ENCODE peak calls at places on chromosome X, in eight cellular contexts. G, Y, B, X, F, O, M and U are unnamed samples. For H3K4me1 and H3K36me3, the result is how much of the 10 kb centered on the place peaks cover.

GRCh38 chrX:9873952-9874351 is 87.7 kb downstream of the SHROOM2 start:
- DNase-seq in Y (peak), B (no peak), M (peak), X (peak), G (no peak), F (peak), O (no peak), U (peak)

GRCh38 chrX:40544343-40545250 is 36.2 kb upstream of the ATP6AP2 start:
- DNase-seq in X (no peak), B (no peak), M (no peak), G (no peak), F (peak), O (no peak), Y (no peak), U (no peak)

GRCh38 chrX:11261260-11261659 is 32.0 kb upstream of the AMELX start:
- DNase-seq in O (no peak), X (no peak), G (no peak), Y (no peak), M (no peak), B (no peak), F (peak), U (peak)

GRCh38 chrX:129823115-129823514 is 20.6 kb downstream of the ZDHHC9 start:
- DNase-seq in F (peak), Y (no peak), M (peak), B (no peak), G (no peak), X (peak), O (peak), U (peak)

GRCh38 chrX:133723930-133724329 is 261.5 kb downstream of the GPC3 start:
- DNase-seq in X (no peak), G (no peak), B (no peak), O (no peak), Y (no peak), F (no peak), M (no peak), U (peak)

GRCh38 chrX:123884809-123885408 is 25.1 kb downstream of the XIAP start:
- DNase-seq in Y (no peak), G (peak), F (peak), X (no peak), M (no peak), B (no peak), O (peak), U (peak)

GRCh38 chrX:112120737-112121136 is 38.2 kb upstream of the TRPC5 start:
- DNase-seq in O (no peak), X (no peak), F (no peak), M (no peak), G (no peak), Y (no peak), B (no peak), U (no peak)

GRCh38 chrX:24266996-24267395 is 46.9 kb downstream of the SUPT20HL2 start:
- DNase-seq in O (no peak), Y (no peak), B (no peak), M (no peak), F (peak), G (no peak), X (no peak), U (no peak)

GRCh38 chrX:152573866-152574265 is 63.8 kb upstream of the GABRQ start:
- DNase-seq in B (no peak), F (no peak), G (no peak), Y (no peak), M (no peak), O (no peak), X (no peak), U (no peak)
- H3K4me3 ChIP-seq in B (no peak), F (no peak), G (no peak), Y (no peak), M (no peak), O (no peak), X (no peak), U (no peak)

DNA sequence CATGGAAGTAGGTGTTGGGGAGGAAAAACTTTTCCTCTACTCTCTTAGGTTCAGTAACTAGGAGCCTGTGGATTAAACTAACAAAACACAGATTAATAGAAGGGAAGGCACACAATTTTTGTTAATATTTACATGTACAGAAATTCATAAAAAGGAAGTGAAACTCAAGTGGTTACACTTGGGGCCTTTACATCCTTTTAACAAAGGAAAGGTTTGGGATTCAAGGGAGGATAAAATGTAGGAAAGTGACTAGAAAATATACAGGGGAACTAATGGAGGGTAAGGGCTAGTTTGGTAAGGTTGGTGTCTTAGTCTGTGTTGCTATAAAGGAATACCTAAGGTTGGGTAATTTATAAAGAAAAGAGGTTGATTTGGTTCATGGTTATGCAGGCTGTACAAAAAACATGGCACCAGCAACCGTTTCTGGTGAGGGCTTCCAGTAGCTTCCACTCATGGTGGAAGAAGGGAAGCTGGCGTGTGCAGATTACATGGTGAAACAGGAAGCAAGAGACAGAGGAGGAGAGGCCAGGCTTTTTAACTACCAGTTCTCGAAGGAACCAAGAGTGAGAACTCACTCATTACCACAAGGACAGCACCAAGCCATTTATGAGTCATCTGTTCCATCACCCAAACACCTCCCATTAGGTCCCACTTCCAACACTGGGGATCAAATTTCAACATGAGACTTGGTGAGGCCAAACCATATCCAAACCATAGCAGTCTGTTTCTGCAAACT is 124.4 kb downstream of the CHRDL1 start:
- DNase-seq in X (no peak), O (no peak), B (no peak), F (peak), Y (no peak), M (no peak), G (no peak), U (no peak)
- H3K4me1 ChIP-seq in X (under half), O (under half), B (under half), F (under half), Y (under half), M (under half), G (under half), U (under half)

GRCh38 chrX:21972721-21973120 is 32.2 kb downstream of the SMS start:
- DNase-seq in B (no peak), G (no peak), Y (peak), O (no peak), X (peak), M (no peak), F (peak), U (no peak)
- H3K36me3 ChIP-seq in B (under half), G (under half), Y (under half), O (half or more), X (under half), M (under half), F (under half), U (under half)

DNA sequence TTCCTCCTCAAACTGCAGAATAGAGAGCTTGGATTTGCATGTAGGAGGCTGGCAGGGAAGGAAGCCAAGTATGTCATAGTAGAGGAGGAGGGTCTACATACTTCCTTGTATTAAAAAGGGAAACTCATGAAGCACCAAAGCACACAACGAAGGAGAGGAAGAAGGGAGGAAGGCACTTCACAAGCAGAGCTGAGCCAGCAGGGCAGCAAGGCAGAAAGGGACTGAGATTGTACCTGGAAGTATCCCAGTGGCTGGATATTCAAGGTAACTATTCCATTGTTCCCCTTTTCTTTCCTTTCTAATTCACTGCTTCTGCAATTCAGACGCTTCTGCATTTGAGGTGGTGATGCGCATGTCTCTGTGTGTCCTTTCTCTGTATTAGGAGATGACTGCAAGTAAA is 54.8 kb downstream of the UBQLN2 start:
- DNase-seq in G (no peak), O (no peak), M (no peak), F (no peak), Y (no peak), X (no peak), B (no peak), U (no peak)
- H3K4me3 ChIP-seq in G (no peak), O (no peak), M (no peak), F (no peak), Y (no peak), X (no peak), B (no peak), U (no peak)

GRCh38 chrX:132483951-132484350 is 4.9 kb downstream of the MBNL3 start:
- DNase-seq in M (no peak), X (no peak), F (no peak), B (no peak), G (no peak), Y (no peak), O (no peak), U (no peak)
- H3K4me1 ChIP-seq in M (under half), X (half or more), F (under half), B (under half), G (under half), Y (under half), O (under half), U (under half)